ENCODE peak calls at places on chromosome 12, in seven cellular contexts. S is IMR-90, W is upper lobe of right lung, H is NCI-H2081, Q is fibroblast of lung, Y is DMS 273 treated with DMSO at 0.1 percent for 48 hours, J is WERI-Rb-1. M is an unnamed sample.

GRCh38 chr12:43102506-43103269 is 449.3 kb downstream of the ADAMTS20 start:
- DNase-seq in S (no peak), W (no peak), H (no peak), Q (no peak), Y (no peak), J (no peak), M (no peak)

GRCh38 chr12:62832528-62832927 is 102.4 kb downstream of the PPM1H start:
- DNase-seq in S (no peak), W (no peak), H (no peak), Q (no peak), Y (no peak), J (no peak), M (no peak)

GRCh38 chr12:86948851-86949250 is 692.7 kb upstream of the MGAT4C start:
- DNase-seq in S (peak; percentile 17), W (no peak), H (no peak), Q (peak; percentile 89), Y (no peak), J (no peak), M (no peak)

GRCh38 chr12:7542813-7543212 is 39.2 kb upstream of the CD163 start:
- DNase-seq in S (peak; percentile 14), W (no peak), H (no peak), Q (peak; percentile 38), Y (no peak), J (no peak), M (no peak)

GRCh38 chr12:3622732-3623690 is 129.9 kb downstream of the CRACR2A start:
- DNase-seq in S (no peak), W (no peak), H (no peak), Q (no peak), Y (no peak), J (no peak), M (no peak)

GRCh38 chr12:12874014-12874413 is 17.3 kb upstream of the GPRC5A start:
- DNase-seq in S (no peak), W (no peak), H (no peak), Q (no peak), Y (no peak), J (no peak), M (no peak)

GRCh38 chr12:116783503-116784237 is 45.6 kb downstream of the RNFT2 start:
- DNase-seq in S (no peak), W (peak; percentile 70), H (no peak), Q (no peak), Y (no peak), J (no peak), M (no peak)

GRCh38 chr12:5806376-5807089 is 138.5 kb downstream of the ANO2 start:
- DNase-seq in S (peak; percentile 15), W (no peak), H (no peak), Q (no peak), Y (no peak), J (no peak), M (no peak)

GRCh38 chr12:6241495-6241894 is 41.3 kb downstream of the CD9 start:
- DNase-seq in S (no peak), W (peak; percentile 88), H (no peak), Q (no peak), Y (no peak), J (no peak), M (no peak)

GRCh38 chr12:120538281-120539156 is 4.4 kb downstream of the RNF10 start:
- DNase-seq in S (peak; percentile 53), W (no peak), H (no peak), Q (peak; percentile 47), Y (no peak), J (no peak), M (no peak)

GRCh38 chr12:111024205-111024794 is 103.9 kb upstream of the MYL2 start:
- DNase-seq in S (peak; percentile 4), W (peak; percentile 73), H (peak; percentile 28), Q (peak; percentile 9), Y (no peak), J (peak; percentile 84), M (no peak)

GRCh38 chr12:26691234-26691970 is 141.6 kb downstream of the ITPR2 start:
- DNase-seq in S (peak; percentile 99), W (no peak), H (peak; percentile 64), Q (peak; percentile 93), Y (no peak), J (no peak), M (no peak)

GRCh38 chr12:89060133-89060532 is 292.2 kb downstream of the DUSP6 start:
- DNase-seq in S (peak; percentile 12), W (no peak), H (peak; percentile 29), Q (no peak), Y (no peak), J (no peak), M (peak; percentile 56)

GRCh38 chr12:51972849-51973273 is 21.4 kb downstream of the ACVR1B start:
- DNase-seq in S (peak; percentile 73), W (peak; percentile 87), H (no peak), Q (peak; percentile 80), Y (no peak), J (no peak), M (no peak)

GRCh38 chr12:4958697-4959375 is 49.1 kb downstream of the KCNA1 start:
- DNase-seq in S (no peak), W (no peak), H (no peak), Q (no peak), Y (no peak), J (no peak), M (peak; percentile 75)

GRCh38 chr12:97288526-97288925 is 174.1 kb upstream of the RMST start:
- DNase-seq in S (no peak), W (no peak), H (no peak), Q (no peak), Y (no peak), J (no peak), M (no peak)

GRCh38 chr12:66693901-66694513 is 15.1 kb upstream of the GRIP1 start:
- DNase-seq in S (peak; percentile 69), W (no peak), H (peak; percentile 59), Q (peak; percentile 78), Y (peak; percentile 20), J (peak; percentile 26), M (peak; percentile 85)

GRCh38 chr12:52271157-52271556 is 3.3 kb upstream of the KRT86 start:
- DNase-seq in S (peak; percentile 19), W (no peak), H (no peak), Q (peak; percentile 40), Y (no peak), J (no peak), M (no peak)

M was measured in NCI-H446.